ENCODE peak calls at places on chromosomes 7 and 10, in ten cellular contexts. X is colonic mucosa, I is PC-9, Y is heart right ventricle, U is tibial artery, H is DND-41, B is choroid plexus epithelial cell, T is lower leg skin, N is HL-60, L is upper lobe of right lung. G is an unnamed sample.

GRCh38 chr10:69839696-69840345 is 38.1 kb downstream of the COL13A1 start:
- DNase-seq in X (no peak), L (no peak), Y (no peak), U (no peak), B (peak), H (no peak), I (peak), T (no peak), N (no peak), G (no peak)

GRCh38 chr10:58512470-58513188 is at the start of gene BICC1:
- DNase-seq in Y (peak), X (peak), I (no peak), N (no peak), B (peak), U (peak), T (peak), L (peak), H (no peak), G (no peak)

GRCh38 chr7:105782391-105783063 is 93.9 kb downstream of the ATXN7L1 start:
- DNase-seq in U (no peak), X (no peak), N (no peak), L (no peak), Y (no peak), B (peak), H (no peak), T (no peak), I (no peak), G (no peak)

GRCh38 chr10:22345301-22346086 is at the start of gene SPAG6:
- DNase-seq in U (peak), H (no peak), T (no peak), N (peak), Y (peak), B (no peak), X (peak), L (peak), I (no peak), G (peak)

GRCh38 chr10:132577350-132578005 is 39.9 kb downstream of the INPP5A start:
- DNase-seq in Y (no peak), H (no peak), T (no peak), I (no peak), B (no peak), X (no peak), N (no peak), L (no peak), U (no peak), G (no peak)

GRCh38 chr7:100887955-100888481 is 1.5 kb downstream of the UFSP1 start:
- DNase-seq in X (no peak), T (no peak), U (no peak), B (no peak), H (no peak), L (no peak), Y (no peak), I (no peak), N (no peak), G (no peak)

GRCh38 chr10:77927343-77928256 is 1.0 kb upstream of the DLG5 start:
- DNase-seq in X (no peak), Y (no peak), T (no peak), N (no peak), I (no peak), L (no peak), H (no peak), B (no peak), U (no peak), G (no peak)

GRCh38 chr10:110368002-110368401 is 63.3 kb upstream of the SMNDC1 start:
- DNase-seq in X (no peak), Y (no peak), B (peak), N (no peak), L (no peak), U (peak), H (no peak), T (no peak), I (no peak), G (peak)

GRCh38 chr7:23105086-23105643 is 420 bp upstream of the KLHL7 start:
- DNase-seq in U (no peak), X (no peak), B (peak), I (no peak), Y (no peak), H (no peak), L (no peak), N (no peak), T (no peak), G (no peak)

GRCh38 chr7:150811-151221 is 41.6 kb upstream of the FAM20C start:
- DNase-seq in I (no peak), L (peak), T (no peak), U (peak), N (no peak), B (peak), Y (no peak), X (peak), H (no peak), G (no peak)

GRCh38 chr7:5294169-5294987 is 11.6 kb downstream of the SLC29A4 start:
- DNase-seq in T (no peak), L (no peak), Y (no peak), B (no peak), I (no peak), N (no peak), H (no peak), U (no peak), X (no peak), G (no peak)

GRCh38 chr10:43128958-43129706 is 9.1 kb upstream of the CSGALNACT2 start:
- DNase-seq in U (no peak), B (peak), H (peak), N (peak), T (no peak), Y (no peak), I (peak), X (peak), L (no peak), G (peak)

GRCh38 chr10:4283841-4284610 is 499.0 kb upstream of the KLF6 start:
- DNase-seq in H (no peak), L (no peak), B (peak), N (no peak), U (peak), T (peak), X (no peak), I (no peak), Y (peak), G (no peak)

GRCh38 chr7:111951027-111951426 is 255.2 kb downstream of the DOCK4 start:
- DNase-seq in U (no peak), Y (no peak), T (no peak), L (no peak), I (no peak), X (no peak), B (no peak), N (no peak), H (no peak), G (no peak)

GRCh38 chr10:120019568-120019967 is 127.0 kb downstream of the SEC23IP start:
- DNase-seq in X (no peak), H (no peak), I (no peak), Y (no peak), L (no peak), T (no peak), B (no peak), N (no peak), U (no peak), G (no peak)

GRCh38 chr10:52486840-52487611 is 172.9 kb downstream of the DKK1 start:
- DNase-seq in U (no peak), Y (no peak), T (no peak), I (peak), H (no peak), N (no peak), L (no peak), X (no peak), B (peak), G (no peak)

GRCh38 chr10:60801538-60801937 is 23.3 kb downstream of the CDK1 start:
- DNase-seq in X (no peak), N (no peak), B (peak), T (no peak), H (no peak), L (no peak), U (no peak), Y (no peak), I (no peak), G (no peak)

GRCh38 chr7:99224263-99224947 is 16.5 kb upstream of the KPNA7 start:
- DNase-seq in B (peak), I (peak), U (peak), L (no peak), X (peak), T (no peak), N (no peak), H (no peak), Y (no peak), G (peak)

GRCh38 chr7:81256991-81257390 is 338.1 kb upstream of the SEMA3C start:
- DNase-seq in I (no peak), T (no peak), B (peak), L (no peak), U (no peak), H (no peak), X (no peak), Y (peak), N (no peak), G (no peak)

GRCh38 chr10:88702848-88703597 is 3.0 kb upstream of the LIPK start:
- DNase-seq in X (peak), B (peak), H (no peak), L (no peak), U (no peak), I (peak), T (no peak), N (no peak), Y (no peak), G (no peak)

GRCh38 chr10:129774082-129774735 is 189.9 kb downstream of the EBF3 start:
- DNase-seq in U (peak), N (no peak), Y (no peak), T (no peak), X (no peak), I (no peak), B (no peak), L (peak), H (no peak), G (no peak)

GRCh38 chr10:17228081-17229015 is at the start of gene VIM:
- DNase-seq in B (peak), I (peak), T (peak), U (peak), X (peak), H (peak), L (peak), N (peak), Y (peak), G (peak)

GRCh38 chr7:137940656-137941518 is 61.0 kb downstream of the CREB3L2 start:
- DNase-seq in Y (no peak), H (no peak), B (peak), T (no peak), L (no peak), I (peak), X (peak), N (no peak), U (no peak), G (no peak)

GRCh38 chr7:152313879-152314604 is 121.8 kb downstream of the KMT2C start:
- DNase-seq in H (no peak), T (peak), L (no peak), B (peak), N (peak), I (peak), Y (no peak), U (no peak), X (no peak), G (peak)

GRCh38 chr7:121172484-121172883 is 156.3 kb upstream of the WNT16 start:
- DNase-seq in B (no peak), L (no peak), I (no peak), Y (no peak), H (no peak), U (no peak), N (no peak), T (no peak), X (no peak), G (no peak)

GRCh38 chr10:116691544-116692126 is 50.7 kb downstream of the HSPA12A start:
- DNase-seq in T (no peak), Y (no peak), I (no peak), X (no peak), L (no peak), U (no peak), H (no peak), N (no peak), B (no peak), G (no peak)

GRCh38 chr7:103795787-103796186 is 193.7 kb downstream of the RELN start:
- DNase-seq in L (no peak), N (no peak), T (no peak), B (no peak), X (no peak), Y (no peak), U (no peak), H (no peak), I (no peak), G (no peak)

GRCh38 chr10:71771821-71772617 is 1.3 kb downstream of the VSIR start:
- DNase-seq in T (peak), L (no peak), N (peak), H (no peak), X (peak), U (peak), Y (peak), I (peak), B (peak), G (no peak)

GRCh38 chr10:110812583-110812982 is 59.1 kb upstream of the PDCD4 start:
- DNase-seq in H (no peak), N (no peak), L (no peak), Y (no peak), B (peak), T (no peak), I (no peak), U (no peak), X (no peak), G (no peak)

GRCh38 chr7:151113344-151114150 is 27.3 kb downstream of the AGAP3 start:
- DNase-seq in I (peak), X (no peak), Y (no peak), H (no peak), B (peak), U (no peak), L (no peak), T (no peak), N (no peak), G (no peak)
- TF ChIP-seq CTCF in I (no peak), X (no peak), Y (no peak), H (no peak), B (peak), U (no peak), L (no peak), T (no peak), N (no peak), G (no peak)

GRCh38 chr10:113227045-113227444 is 277.0 kb downstream of the TCF7L2 start:
- DNase-seq in T (no peak), Y (no peak), X (no peak), B (no peak), H (no peak), L (no peak), N (no peak), U (no peak), I (no peak), G (no peak)

GRCh38 chr10:113232928-113233511 is 283.0 kb downstream of the TCF7L2 start:
- DNase-seq in Y (no peak), B (peak), I (no peak), H (peak), U (no peak), T (no peak), L (no peak), X (no peak), N (no peak), G (peak)

GRCh38 chr10:113226404-113226803 is 276.4 kb downstream of the TCF7L2 start:
- DNase-seq in N (no peak), X (no peak), H (peak), T (no peak), I (no peak), Y (no peak), B (no peak), U (no peak), L (no peak), G (no peak)

GRCh38 chr10:113228570-113228969 is 278.5 kb downstream of the TCF7L2 start:
- DNase-seq in H (no peak), N (no peak), U (no peak), X (no peak), L (no peak), T (no peak), I (no peak), B (peak), Y (no peak), G (peak)

DNA sequence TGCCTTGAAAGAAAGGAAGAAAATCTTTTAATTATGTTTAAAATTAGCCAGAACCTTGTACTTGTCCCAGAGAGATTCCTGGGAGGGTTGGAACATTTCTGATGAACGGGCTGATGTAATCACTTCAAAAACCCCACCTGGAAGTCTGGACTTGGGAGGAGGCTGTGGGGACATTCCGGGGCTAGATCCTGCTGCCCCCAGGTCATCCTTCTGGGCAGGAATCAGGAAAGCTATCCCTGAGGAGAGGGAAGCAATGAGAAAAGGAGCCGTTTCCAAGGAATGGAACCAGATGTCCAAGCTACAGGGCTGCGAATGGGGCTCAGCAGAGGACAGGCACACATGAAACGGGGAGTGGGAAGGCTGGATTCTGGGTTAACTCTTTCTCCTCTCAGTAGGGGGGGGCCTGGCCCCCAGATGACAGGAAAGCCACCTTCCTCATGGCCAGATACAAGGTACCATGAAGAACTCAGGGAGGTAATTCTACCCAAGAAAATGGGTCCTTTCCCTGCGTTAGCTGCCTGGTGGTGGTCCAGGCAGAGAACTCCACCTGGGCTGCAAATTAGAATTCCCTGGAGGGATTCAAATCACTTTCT is 280.1 kb downstream of the TCF7L2 start:
- DNase-seq in U (no peak), X (no peak), Y (no peak), N (no peak), T (no peak), B (peak), L (no peak), I (no peak), H (no peak), G (no peak)
- H3K4me3 ChIP-seq in U (no peak), X (no peak), Y (no peak), N (no peak), T (no peak), B (no peak), L (no peak), I (no peak), H (no peak), G (no peak)

GRCh38 chr7:148941598-148942280 is 57.6 kb upstream of the EZH2 start:
- DNase-seq in U (peak), L (peak), N (peak), B (peak), T (peak), H (peak), Y (peak), X (peak), I (peak), G (peak)
- TF ChIP-seq CTCF in U (peak), L (peak), N (no peak), B (peak), T (no peak), H (peak), Y (peak), X (peak), I (peak), G (peak)

GRCh38 chr7:35025391-35025870 is 11.9 kb downstream of the DPY19L1 start:
- DNase-seq in B (no peak), H (no peak), X (no peak), T (no peak), U (no peak), L (no peak), Y (no peak), N (no peak), I (peak), G (no peak)
- H3K4me3 ChIP-seq in B (no peak), H (no peak), X (no peak), T (no peak), U (no peak), L (no peak), Y (no peak), N (no peak), I (no peak), G (no peak)

GRCh38 chr7:47288060-47288459 is 293.9 kb downstream of the TNS3 start:
- DNase-seq in H (no peak), X (peak), L (no peak), I (no peak), Y (no peak), B (no peak), T (no peak), U (no peak), N (no peak), G (no peak)

GRCh38 chr7:47283497-47284131 is 298.3 kb downstream of the TNS3 start:
- DNase-seq in L (no peak), T (no peak), I (no peak), X (peak), H (no peak), U (no peak), B (no peak), Y (no peak), N (no peak), G (no peak)

GRCh38 chr7:47282790-47283496 is 299.0 kb downstream of the TNS3 start:
- DNase-seq in N (no peak), X (peak), H (no peak), I (no peak), Y (no peak), U (peak), L (no peak), B (no peak), T (no peak), G (no peak)

GRCh38 chr7:47284691-47285246 is 297.1 kb downstream of the TNS3 start:
- DNase-seq in I (no peak), Y (no peak), T (no peak), X (peak), B (no peak), N (no peak), H (no peak), U (no peak), L (no peak), G (no peak)

GRCh38 chr7:47285860-47286491 is 295.9 kb downstream of the TNS3 start:
- DNase-seq in X (peak), B (peak), H (no peak), L (no peak), I (no peak), N (no peak), U (no peak), Y (no peak), T (no peak), G (no peak)
- TF ChIP-seq CTCF in X (no peak), B (peak), H (no peak), L (peak), I (no peak), N (no peak), U (no peak), Y (no peak), T (no peak), G (no peak)

GRCh38 chr10:101779544-101780186 is 3.6 kb downstream of the NPM3 start:
- DNase-seq in X (peak), Y (peak), L (peak), H (no peak), N (peak), I (no peak), B (peak), T (peak), U (peak), G (peak)
- H3K4me3 ChIP-seq in X (peak), Y (peak), L (peak), H (no peak), N (no peak), I (no peak), B (peak), T (peak), U (peak), G (peak)